ENCODE peak calls at places on chromosomes 16 and 17, in five cellular contexts. C is IMR-90; O is CD8-positive, alpha-beta T cell; X is esophagus squamous epithelium; N is nephron progenitor cell. T is an unnamed sample.

GRCh38 chr16:87435399-87436224 is 43.5 kb downstream of the MAP1LC3B start:
- DNase-seq in N (no peak), O (no peak), C (peak; percentile 97), X (no peak), T (no peak)

GRCh38 chr17:80456465-80457235 is 19.8 kb downstream of the NPTX1 start:
- DNase-seq in N (no peak), O (no peak), C (no peak), X (no peak), T (no peak)

GRCh38 chr17:18093616-18094408 is 6.1 kb downstream of the DRG2 start:
- DNase-seq in X (no peak), C (peak; percentile 83), O (no peak), N (no peak), T (no peak)

GRCh38 chr17:34156741-34157589 is 98.1 kb upstream of the CCL2 start:
- DNase-seq in O (no peak), C (no peak), N (peak; percentile 55), X (no peak), T (no peak)

GRCh38 chr17:65530158-65530984 is 31.1 kb downstream of the AXIN2 start:
- DNase-seq in O (no peak), N (no peak), X (no peak), C (no peak), T (no peak)

GRCh38 chr16:80120899-80121521 is 419.8 kb upstream of the DYNLRB2 start:
- DNase-seq in O (no peak), C (no peak), N (no peak), X (no peak), T (no peak)

GRCh38 chr16:70803354-70803753 is 2.4 kb upstream of the VAC14 start:
- DNase-seq in C (peak; percentile 14), X (no peak), O (no peak), N (no peak), T (no peak)

GRCh38 chr17:73513426-73513825 is 130.8 kb downstream of the SDK2 start:
- DNase-seq in O (no peak), C (no peak), N (no peak), X (no peak), T (no peak)

GRCh38 chr16:81493755-81494433 is 49.3 kb downstream of the CMIP start:
- DNase-seq in X (no peak), O (peak; percentile 52), C (peak; percentile 94), N (no peak), T (no peak)

GRCh38 chr17:66737524-66737923 is 97.4 kb upstream of the CACNG5 start:
- DNase-seq in X (no peak), O (no peak), N (peak; percentile 46), C (peak; percentile 49), T (no peak)

GRCh38 chr17:62625184-62625869 is 2.1 kb upstream of the MRC2 start:
- DNase-seq in C (no peak), X (no peak), N (no peak), O (no peak), T (no peak)

GRCh38 chr16:89325861-89326471 is 108.5 kb downstream of the ZNF778 start:
- DNase-seq in O (no peak), X (no peak), N (no peak), C (peak; percentile 93), T (no peak)

GRCh38 chr17:52537368-52537767 is 378.9 kb upstream of the CA10 start:
- DNase-seq in X (no peak), C (no peak), O (no peak), N (no peak), T (no peak)

GRCh38 chr17:72346306-72346705 is 225.5 kb downstream of the SOX9 start:
- DNase-seq in O (no peak), N (no peak), X (no peak), C (no peak), T (no peak)

DNA sequence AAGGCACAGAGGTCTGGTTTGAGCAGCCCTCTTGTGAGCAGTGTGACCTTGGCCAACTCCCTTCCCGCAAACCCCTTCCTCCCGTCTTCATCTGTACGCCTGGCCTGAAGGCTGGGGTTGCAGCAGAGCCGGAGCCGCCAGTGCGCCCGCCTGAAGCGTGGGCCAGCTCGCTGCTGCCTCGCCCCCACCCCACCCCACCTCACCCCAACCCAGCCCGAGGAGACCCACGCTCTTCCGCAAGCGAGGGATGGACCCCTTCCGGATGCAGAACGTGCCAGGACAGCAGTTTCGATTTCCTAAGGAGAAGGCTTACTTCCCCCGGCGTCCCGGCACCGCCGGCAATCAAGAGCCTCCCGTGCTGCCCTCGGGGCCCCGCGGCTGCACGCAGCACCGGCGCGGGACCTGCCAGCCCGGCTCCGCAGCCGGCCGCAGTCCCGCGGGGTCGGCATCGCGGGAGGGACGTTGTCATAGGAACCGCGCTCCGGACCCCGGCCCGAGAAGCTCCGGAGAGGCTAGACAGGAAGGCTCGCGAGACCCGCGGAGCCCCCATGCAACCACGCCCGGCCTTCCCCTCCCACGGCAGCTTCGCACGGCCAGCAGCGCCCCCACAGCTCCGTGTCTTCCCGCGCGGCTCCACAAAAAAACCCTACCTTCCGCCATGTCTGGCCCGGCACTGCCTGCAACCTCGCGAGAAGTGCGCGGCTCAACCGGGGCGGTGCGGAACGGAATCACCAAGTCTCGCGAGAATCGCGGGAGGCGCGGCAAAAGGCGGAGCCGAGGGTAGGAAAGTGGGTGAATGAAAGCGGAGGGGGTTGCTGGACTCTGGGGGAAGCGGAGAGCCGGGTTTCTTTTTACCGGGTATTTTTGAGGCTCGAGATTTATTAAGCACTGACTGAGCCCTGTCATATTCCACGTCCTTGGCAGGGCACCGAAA is at the start of gene ANKFY1:
- DNase-seq in N (peak; percentile 97), C (peak; percentile 92), O (peak; percentile 98), X (peak; percentile 59), T (peak; percentile 89)
- TF ChIP-seq CTCF in N (no peak), C (peak; percentile 31), O (no peak), X (no peak), T (no peak)

DNA sequence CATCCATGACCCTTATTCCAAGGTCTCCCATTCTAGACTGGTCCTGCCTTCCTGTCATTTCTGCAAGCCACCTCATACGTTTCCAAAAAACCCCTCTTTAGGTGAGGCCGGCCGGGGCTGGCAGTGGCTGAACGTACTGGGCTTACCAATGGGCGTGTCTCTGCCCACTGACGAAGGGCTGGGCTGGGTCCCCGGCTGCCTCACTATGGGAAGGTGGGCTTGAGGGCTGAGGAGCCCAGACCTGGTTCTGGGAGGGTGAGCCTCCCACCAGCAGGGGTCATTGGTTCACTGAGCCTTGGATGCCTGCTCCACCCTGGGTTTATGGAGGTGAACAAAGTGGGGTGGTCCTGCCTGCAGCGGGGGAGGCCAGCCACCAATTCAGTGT is 19.9 kb downstream of the KDM8 start:
- DNase-seq in C (no peak), N (no peak), O (no peak), X (no peak), T (no peak)
- TF ChIP-seq CTCF in C (no peak), N (no peak), O (no peak), X (no peak), T (no peak)

GRCh38 chr17:7845359-7846062 is 9.4 kb upstream of the TMEM88 start:
- DNase-seq in O (peak; percentile 22), X (no peak), C (no peak), N (no peak), T (no peak)

GRCh38 chr17:7846063-7846735 is 8.7 kb upstream of the TMEM88 start:
- DNase-seq in C (no peak), X (no peak), O (no peak), N (no peak), T (no peak)

GRCh38 chr17:7842950-7843535 is 9.0 kb downstream of the KDM6B start:
- DNase-seq in X (no peak), O (peak; percentile 61), C (peak; percentile 94), N (no peak), T (no peak)

GRCh38 chr17:7843536-7844291 is 9.7 kb downstream of the KDM6B start:
- DNase-seq in C (peak; percentile 90), O (peak; percentile 93), N (peak; percentile 83), X (peak; percentile 68), T (peak; percentile 80)

GRCh38 chr17:7844292-7845154 is 10.3 kb upstream of the TMEM88 start:
- DNase-seq in N (peak; percentile 81), C (peak; percentile 94), O (peak; percentile 77), X (peak; percentile 78), T (no peak)
- TF ChIP-seq CTCF in N (no peak), C (no peak), O (no peak), X (peak; percentile 4), T (no peak)

GRCh38 chr17:38427160-38427949 is 909 bp upstream of the ARHGAP23 start:
- DNase-seq in N (no peak), C (no peak), O (no peak), X (no peak), T (no peak)

GRCh38 chr17:38429476-38430100 is 1.3 kb downstream of the ARHGAP23 start:
- DNase-seq in X (no peak), C (no peak), N (no peak), O (no peak), T (no peak)

GRCh38 chr17:38426441-38426840 is 1.8 kb upstream of the ARHGAP23 start:
- DNase-seq in N (no peak), O (no peak), X (no peak), C (no peak), T (no peak)

GRCh38 chr17:38428643-38429371 is 543 bp downstream of the ARHGAP23 start:
- DNase-seq in O (no peak), C (peak; percentile 46), N (peak; percentile 50), X (no peak), T (peak; percentile 47)

DNA sequence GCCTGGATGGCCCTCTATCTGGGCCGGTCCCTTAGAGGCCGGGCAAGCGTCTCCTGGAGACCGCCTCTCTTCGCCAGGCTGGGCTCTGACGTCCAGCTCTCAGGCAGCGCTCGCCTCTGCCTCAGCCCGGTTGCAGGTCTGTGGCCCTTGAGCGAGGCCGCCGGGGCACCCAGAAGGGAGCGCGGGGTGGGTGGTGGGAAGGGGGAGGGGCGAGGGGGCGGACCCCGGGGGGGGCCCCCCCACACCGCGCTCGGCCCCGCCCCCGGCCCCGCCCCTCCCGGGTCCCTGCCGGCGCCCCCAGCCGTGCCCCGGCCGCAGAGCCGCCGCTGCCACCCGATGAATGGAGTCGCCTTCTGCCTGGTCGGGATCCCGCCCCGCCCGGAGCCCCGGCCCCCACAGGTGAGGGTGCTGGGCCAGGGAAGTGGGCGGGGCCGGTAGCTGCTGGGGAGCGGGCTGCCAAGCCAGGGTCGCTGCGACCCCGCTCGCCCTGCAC is at the start of gene ARHGAP23:
- DNase-seq in C (peak; percentile 72), N (peak; percentile 63), X (no peak), O (peak; percentile 45), T (no peak)
- TF ChIP-seq CTCF in C (no peak), N (no peak), X (no peak), O (no peak), T (no peak)

DNA sequence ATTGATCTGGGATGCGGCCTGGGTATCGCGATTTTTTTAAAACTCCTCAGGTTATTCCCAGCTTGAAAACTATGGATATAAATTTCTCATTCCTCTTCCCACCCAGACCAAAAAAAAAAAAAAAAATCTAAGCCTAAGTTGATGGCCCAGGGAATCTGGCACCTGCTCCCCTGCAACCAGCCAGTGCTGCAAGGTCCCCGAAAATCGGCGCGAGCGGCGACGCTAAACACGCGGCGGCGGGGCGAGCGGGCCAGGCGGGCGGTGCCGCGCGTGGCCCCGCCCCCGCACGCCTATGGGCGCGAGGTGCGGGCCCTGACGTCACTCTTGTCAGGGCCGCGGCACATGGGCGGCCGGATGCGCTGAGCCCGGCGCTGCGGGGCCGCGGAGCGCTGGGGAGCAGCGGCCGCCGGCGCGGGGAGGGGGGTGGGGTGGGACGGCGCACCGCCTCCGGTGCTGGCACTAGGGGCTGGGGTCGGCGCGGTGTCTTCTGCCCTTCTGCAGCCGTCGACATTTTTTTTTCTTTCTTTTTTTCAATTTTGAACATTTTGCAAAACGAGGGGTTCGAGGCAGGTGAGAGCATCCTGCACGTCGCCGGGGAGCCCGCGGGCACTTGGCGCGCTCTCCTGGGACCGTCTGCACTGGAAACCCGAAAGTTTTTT is at the start of gene HLF:
- DNase-seq in C (peak; percentile 63), O (peak; percentile 70), X (no peak), N (peak; percentile 75), T (peak; percentile 29)
- TF ChIP-seq CTCF in C (no peak), O (no peak), X (no peak), N (no peak), T (no peak)

GRCh38 chr17:32112416-32112815 is 29.9 kb upstream of the RHOT1 start:
- DNase-seq in X (no peak), O (no peak), N (no peak), C (no peak), T (no peak)
- TF ChIP-seq CTCF in X (no peak), O (no peak), N (no peak), C (no peak), T (no peak)